ENCODE peak calls at places on chromosomes 13 and 19, in eight cellular contexts. Y is GM23248, B is OCI-LY7, J is mesendoderm, V is HCT116, L is mesenchymal stem cell, W is SK-N-SH, K is astrocyte. D is an unnamed sample. For H3K4me1, the result is how much of the 10 kb centered on the place peaks cover.

GRCh38 chr13:21399741-21400140 is 59.4 kb downstream of the ZDHHC20 start:
- DNase-seq in Y (peak), B (no peak), J (no peak), V (peak), L (peak), W (no peak), K (peak), D (peak)

GRCh38 chr13:113506025-113506685 is 15.6 kb upstream of the DCUN1D2 start:
- DNase-seq in Y (no peak), B (no peak), J (no peak), V (no peak), L (no peak), W (no peak), K (no peak), D (no peak)

GRCh38 chr19:12647490-12648071 is 19.0 kb downstream of the MAN2B1 start:
- DNase-seq in Y (peak), B (no peak), J (peak), V (no peak), L (no peak), W (peak), K (no peak), D (peak)

GRCh38 chr19:16405091-16405490 is 66.7 kb downstream of the EPS15L1 start:
- DNase-seq in Y (no peak), B (no peak), J (no peak), V (no peak), L (no peak), W (no peak), K (no peak), D (no peak)

GRCh38 chr19:35337081-35337983 is 8.3 kb downstream of the CD22 start:
- DNase-seq in Y (no peak), B (no peak), J (no peak), V (no peak), L (no peak), W (no peak), K (no peak), D (no peak)

GRCh38 chr13:51153527-51153926 is 42.5 kb upstream of the C13orf42 start:
- DNase-seq in Y (no peak), B (no peak), J (peak), V (no peak), L (no peak), W (no peak), K (peak), D (no peak)

GRCh38 chr19:45249261-45250033 is 1.6 kb upstream of the MARK4 start:
- DNase-seq in Y (peak), B (no peak), J (no peak), V (no peak), L (no peak), W (no peak), K (no peak), D (peak)

GRCh38 chr13:89401209-89401810 is 1730.1 kb downstream of the SLITRK5 start:
- DNase-seq in Y (peak), B (no peak), J (peak), V (no peak), L (peak), W (no peak), K (peak), D (no peak)

GRCh38 chr13:20221772-20222171 is 10.3 kb downstream of the GJB6 start:
- DNase-seq in Y (peak), B (no peak), J (no peak), V (no peak), L (no peak), W (no peak), K (no peak), D (no peak)

GRCh38 chr13:111480976-111481375 is 160.5 kb downstream of the TEX29 start:
- DNase-seq in Y (no peak), B (no peak), J (no peak), V (no peak), L (no peak), W (no peak), K (no peak), D (no peak)

GRCh38 chr13:27826379-27827353 is 34.4 kb downstream of the GSX1 start:
- DNase-seq in Y (peak), B (peak), J (peak), V (peak), L (peak), W (peak), K (peak), D (peak)

GRCh38 chr19:18932216-18932841 is 8.7 kb downstream of the HOMER3 start:
- DNase-seq in Y (peak), B (peak), J (peak), V (peak), L (peak), W (peak), K (no peak), D (peak)

GRCh38 chr13:26465514-26465913 is 92.0 kb upstream of the WASF3 start:
- DNase-seq in Y (no peak), B (no peak), J (no peak), V (no peak), L (no peak), W (no peak), K (no peak), D (no peak)

GRCh38 chr19:7863971-7864718 is 10.0 kb downstream of the PRR36 start:
- DNase-seq in Y (no peak), B (no peak), J (no peak), V (no peak), L (no peak), W (no peak), K (no peak), D (no peak)

GRCh38 chr19:39843919-39844793 is 2.0 kb downstream of the FBL start:
- DNase-seq in Y (peak), B (peak), J (peak), V (no peak), L (peak), W (peak), K (peak), D (peak)

GRCh38 chr19:30085394-30085793 is 143.4 kb downstream of the URI1 start:
- DNase-seq in Y (no peak), B (peak), J (peak), V (peak), L (no peak), W (peak), K (no peak), D (peak)

DNA sequence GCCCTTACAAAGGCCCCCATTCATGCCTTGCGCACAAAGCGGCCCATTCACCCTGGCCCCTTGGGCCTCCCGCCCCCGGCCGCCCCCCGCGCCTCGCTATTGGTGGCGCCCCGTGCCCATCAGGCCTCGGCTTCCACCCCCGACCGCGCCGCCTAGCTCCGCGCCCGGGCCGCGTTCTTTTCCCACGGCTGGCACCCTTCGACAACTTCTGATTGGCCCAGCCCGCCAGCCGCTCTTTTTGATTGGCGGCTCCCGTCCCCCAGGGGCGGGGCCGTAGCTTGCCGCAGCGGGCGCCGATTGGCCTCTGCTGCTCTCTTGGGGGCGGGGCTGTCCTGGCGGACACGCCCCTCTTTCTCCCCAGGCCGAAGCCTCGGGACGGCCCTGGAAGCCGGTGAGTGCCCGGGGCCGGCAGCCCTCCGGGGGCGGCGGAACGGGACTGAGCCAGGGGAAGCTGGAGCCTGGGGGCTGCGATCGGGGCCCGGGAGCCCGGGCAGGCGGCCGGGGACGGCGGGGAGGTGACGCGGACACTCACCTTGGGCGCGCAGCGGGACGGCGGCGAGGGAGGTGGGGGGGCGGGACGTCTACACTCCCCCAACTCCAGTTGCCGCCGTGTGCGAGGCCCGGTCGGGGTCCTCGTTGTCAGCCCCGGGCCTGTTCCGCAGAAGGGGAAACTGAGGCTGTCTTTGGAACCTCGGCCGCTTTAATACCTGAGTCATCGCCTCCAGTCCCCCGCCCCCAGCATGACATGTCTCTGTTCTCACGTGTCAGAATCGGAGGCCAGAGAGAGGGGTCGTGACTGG is at the start of gene MYH14:
- DNase-seq in Y (peak), B (no peak), J (peak), V (peak), L (no peak), W (peak), K (no peak), D (no peak)
- H3K27ac ChIP-seq in Y (no peak), B (no peak), J (no peak), V (peak), L (no peak), W (no peak), K (no peak), D (no peak)

GRCh38 chr13:49543656-49544055 is 41.7 kb downstream of the RCBTB1 start:
- DNase-seq in Y (no peak), B (no peak), J (no peak), V (no peak), L (no peak), W (no peak), K (no peak), D (no peak)
- H3K4me1 ChIP-seq in Y (under half), B (under half), J (under half), V (under half), L (under half), W (under half), K (under half), D (under half)

GRCh38 chr19:41915248-41916032 is 12.8 kb downstream of the ERFL start:
- DNase-seq in Y (no peak), B (no peak), J (no peak), V (no peak), L (no peak), W (no peak), K (no peak), D (no peak)
- H3K4me2 ChIP-seq in Y (no peak), B (no peak), J (no peak), V (no peak), L (no peak), W (no peak), K (peak), D (no peak)

DNA sequence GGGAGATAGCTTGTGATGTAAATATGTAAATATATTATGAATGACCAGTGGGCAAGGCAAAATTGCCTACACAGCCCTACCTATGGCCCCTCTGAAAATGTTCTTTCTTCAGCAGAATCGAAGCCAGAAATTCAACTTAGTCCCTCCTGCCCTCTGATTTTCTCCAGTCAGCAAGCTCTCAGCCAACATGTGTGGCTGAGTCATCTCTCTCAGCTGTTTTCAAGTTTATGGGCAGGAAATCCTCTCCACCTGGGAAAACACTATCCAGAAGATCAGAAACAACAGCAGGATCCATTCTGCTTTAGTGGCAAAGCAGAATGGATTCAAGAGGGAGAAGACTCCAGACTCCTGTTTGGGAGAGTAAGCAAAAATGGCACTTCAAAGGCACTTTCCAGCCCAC is 8.9 kb upstream of the ZNF527 start:
- DNase-seq in Y (peak), B (no peak), J (no peak), V (no peak), L (peak), W (no peak), K (peak), D (no peak)
- H3K27ac ChIP-seq in Y (no peak), B (no peak), J (no peak), V (no peak), L (no peak), W (no peak), K (no peak), D (no peak)

GRCh38 chr13:23377603-23378002 is 55.9 kb downstream of the SACS start:
- DNase-seq in Y (no peak), B (no peak), J (no peak), V (no peak), L (no peak), W (no peak), K (no peak), D (no peak)

GRCh38 chr13:23383151-23383550 is 50.4 kb downstream of the SACS start:
- DNase-seq in Y (no peak), B (no peak), J (no peak), V (no peak), L (no peak), W (no peak), K (no peak), D (no peak)

GRCh38 chr13:23378009-23378632 is 55.4 kb downstream of the SACS start:
- DNase-seq in Y (peak), B (peak), J (peak), V (no peak), L (peak), W (no peak), K (peak), D (peak)

GRCh38 chr13:23381877-23382276 is 51.6 kb downstream of the SACS start:
- DNase-seq in Y (no peak), B (no peak), J (no peak), V (no peak), L (no peak), W (peak), K (no peak), D (no peak)

DNA sequence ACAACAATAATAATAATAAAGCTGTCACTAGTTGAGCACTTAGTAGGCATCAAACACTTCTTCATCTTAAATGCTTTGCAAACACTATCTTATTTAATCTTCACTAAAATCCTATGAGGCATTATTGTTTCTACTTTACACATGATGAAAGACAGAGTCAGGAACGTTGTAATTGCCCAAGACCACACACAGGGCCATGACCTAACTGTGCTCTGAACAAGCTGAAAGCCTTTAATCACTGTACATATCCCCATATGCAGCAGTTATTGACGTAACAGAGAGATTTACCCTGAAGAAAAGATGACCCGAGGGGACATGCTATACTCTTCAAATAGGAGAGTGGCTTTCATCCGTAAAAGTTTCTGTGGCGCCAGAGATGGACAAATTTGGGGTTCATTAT is 53.0 kb downstream of the SACS start:
- DNase-seq in Y (peak), B (no peak), J (no peak), V (no peak), L (peak), W (no peak), K (no peak), D (no peak)
- H3K4me1 ChIP-seq in Y (half or more), B (under half), J (under half), V (under half), L (under half), W (under half), K (half or more), D (under half)

GRCh38 chr13:67186985-67187569 is 43.1 kb downstream of the PCDH9 start:
- DNase-seq in Y (no peak), B (no peak), J (peak), V (no peak), L (no peak), W (no peak), K (no peak), D (no peak)
- H3K4me2 ChIP-seq in Y (no peak), B (no peak), J (no peak), V (no peak), L (no peak), W (no peak), K (no peak), D (no peak)

DNA sequence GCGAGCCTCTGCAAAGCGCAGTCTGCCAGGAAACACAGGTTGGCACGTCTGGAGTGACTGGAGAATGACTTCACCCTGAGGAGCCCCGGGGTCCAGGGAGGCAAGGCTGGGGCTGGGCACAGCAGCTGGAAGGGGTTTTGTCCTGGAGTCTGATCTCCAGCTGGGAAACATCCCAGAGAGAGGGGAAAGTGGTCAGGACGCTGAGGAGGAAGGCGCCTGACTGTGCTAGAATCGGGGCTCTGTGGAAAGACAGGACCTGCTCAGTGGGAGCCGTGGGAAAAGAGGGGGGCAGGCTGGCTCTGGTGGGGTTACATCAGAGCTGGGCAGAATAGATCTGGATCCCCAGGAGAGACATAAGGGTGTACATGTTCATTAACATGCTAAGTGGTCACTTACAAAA is 106.7 kb downstream of the COL4A1 start:
- DNase-seq in Y (no peak), B (no peak), J (no peak), V (no peak), L (no peak), W (peak), K (no peak), D (no peak)
- H3K27ac ChIP-seq in Y (no peak), B (no peak), J (no peak), V (no peak), L (peak), W (no peak), K (no peak), D (no peak)

GRCh38 chr13:33233547-33233946 is 52.0 kb downstream of the STARD13 start:
- DNase-seq in Y (no peak), B (no peak), J (no peak), V (no peak), L (no peak), W (no peak), K (no peak), D (no peak)
- H3K4me1 ChIP-seq in Y (half or more), B (under half), J (under half), V (under half), L (under half), W (half or more), K (under half), D (under half)

DNA sequence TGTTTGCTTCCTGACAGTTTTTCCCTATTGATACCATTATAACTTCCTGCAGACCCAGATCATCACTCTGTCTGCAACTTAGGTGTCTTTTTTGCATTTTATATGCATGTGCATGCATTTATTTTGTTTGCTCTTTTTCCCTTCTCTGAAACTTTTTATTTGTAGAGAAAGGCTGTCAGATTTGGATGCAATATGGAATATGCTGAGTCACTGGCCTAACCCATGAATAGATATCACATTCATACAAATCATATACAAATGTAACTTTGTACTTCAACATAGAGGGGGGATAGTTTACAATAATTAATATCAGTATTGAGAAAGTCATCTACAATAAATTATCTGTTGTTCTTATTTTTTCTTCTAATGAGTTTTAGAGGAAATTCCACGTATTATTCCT is 1465.0 kb downstream of the EFNB2 start:
- DNase-seq in Y (no peak), B (no peak), J (no peak), V (no peak), L (peak), W (no peak), K (no peak), D (no peak)
- H3K4me2 ChIP-seq in Y (no peak), B (no peak), J (no peak), V (no peak), L (no peak), W (no peak), K (no peak), D (no peak)

D was measured in Karpas-422.